ENCODE peak calls at places on chromosomes 7 and 10, in eight cellular contexts. L is CD8-positive, alpha-beta T cell; F is ecto neural progenitor cell; E is hippocampal formation; I is stimulated activated naive CD4-positive, alpha-beta T cell; P is PC-3; G is caudate nucleus; Q is CD4-positive, alpha-beta memory T cell. U is an unnamed sample.

GRCh38 chr10:99532687-99533495 is at the start of gene NKX2-3:
- DNase-seq in L (no peak), F (peak), E (no peak), I (no peak), P (peak), G (no peak), Q (no peak), U (no peak)

GRCh38 chr7:30068117-30068516 is 39.9 kb downstream of the PLEKHA8 start:
- DNase-seq in L (no peak), F (no peak), E (no peak), I (no peak), P (no peak), G (no peak), Q (no peak), U (no peak)

GRCh38 chr10:91925022-91925320 is 1.4 kb downstream of the BTAF1 start:
- DNase-seq in L (no peak), F (no peak), E (no peak), I (no peak), P (no peak), G (no peak), Q (no peak), U (no peak)

GRCh38 chr7:129362528-129362927 is 71.7 kb upstream of the STRIP2 start:
- DNase-seq in L (no peak), F (no peak), E (no peak), I (no peak), P (no peak), G (no peak), Q (no peak), U (no peak)

GRCh38 chr7:115217373-115217772 is 295.5 kb downstream of the MDFIC start:
- DNase-seq in L (no peak), F (no peak), E (no peak), I (no peak), P (peak), G (no peak), Q (peak), U (no peak)

GRCh38 chr7:38694326-38694725 is 63.2 kb upstream of the AMPH start:
- DNase-seq in L (no peak), F (no peak), E (no peak), I (no peak), P (no peak), G (no peak), Q (no peak), U (no peak)

GRCh38 chr10:70191906-70192305 is 21.6 kb upstream of the SAR1A start:
- DNase-seq in L (no peak), F (no peak), E (no peak), I (no peak), P (peak), G (no peak), Q (no peak), U (no peak)

GRCh38 chr10:78401882-78402367 is 368.3 kb downstream of the RPS24 start:
- DNase-seq in L (no peak), F (no peak), E (no peak), I (no peak), P (no peak), G (peak), Q (no peak), U (no peak)

GRCh38 chr7:45921699-45922519 is 837 bp upstream of the IGFBP3 start:
- DNase-seq in L (no peak), F (peak), E (peak), I (peak), P (peak), G (no peak), Q (peak), U (no peak)

GRCh38 chr10:10256860-10257259 is 760.8 kb upstream of the CELF2 start:
- DNase-seq in L (no peak), F (no peak), E (no peak), I (no peak), P (no peak), G (no peak), Q (no peak), U (no peak)

GRCh38 chr7:5824297-5824610 is 42.8 kb upstream of the RNF216 start:
- DNase-seq in L (peak), F (no peak), E (no peak), I (peak), P (no peak), G (peak), Q (peak), U (no peak)

GRCh38 chr7:142263598-142264380 is 5.9 kb upstream of the PRSS58 start:
- DNase-seq in L (no peak), F (no peak), E (no peak), I (no peak), P (peak), G (no peak), Q (no peak), U (no peak)

GRCh38 chr10:95391570-95392249 is 100.9 kb upstream of the PDLIM1 start:
- DNase-seq in L (no peak), F (peak), E (no peak), I (no peak), P (peak), G (peak), Q (no peak), U (no peak)

GRCh38 chr7:94394399-94395140 is at the start of gene COL1A2:
- DNase-seq in L (no peak), F (peak), E (no peak), I (no peak), P (peak), G (no peak), Q (no peak), U (no peak)

U was measured in occipital lobe.